ENCODE peak calls at places on chromosomes 7 and 10, in six cellular contexts. Q, C, T, P, Y and M are unnamed samples. For H3K4me1, the result is how much of the 10 kb centered on the place peaks cover.

GRCh38 chr7:12741951-12742575 is 54.6 kb downstream of the ARL4A start:
- DNase-seq in Q (no peak), C (no peak), T (no peak), P (no peak), Y (no peak), M (no peak)

GRCh38 chr7:92768501-92769360 is 67.6 kb downstream of the CDK6 start:
- DNase-seq in Q (no peak), C (peak), T (no peak), P (no peak), Y (no peak), M (no peak)

GRCh38 chr7:103487419-103487818 is 41.4 kb upstream of the SLC26A5 start:
- DNase-seq in Q (no peak), C (no peak), T (no peak), P (no peak), Y (no peak), M (no peak)

GRCh38 chr10:75042292-75042974 is 69.0 kb upstream of the SAMD8 start:
- DNase-seq in Q (peak), C (no peak), T (no peak), P (no peak), Y (no peak), M (peak)

GRCh38 chr10:29132821-29133156 is 156.1 kb upstream of the LYZL1 start:
- DNase-seq in Q (no peak), C (no peak), T (no peak), P (no peak), Y (no peak), M (no peak)

GRCh38 chr7:28130277-28130676 is 50.3 kb downstream of the JAZF1 start:
- DNase-seq in Q (no peak), C (no peak), T (no peak), P (no peak), Y (no peak), M (no peak)

GRCh38 chr7:146096994-146097393 is 19.6 kb upstream of the CNTNAP2 start:
- DNase-seq in Q (no peak), C (no peak), T (no peak), P (peak), Y (no peak), M (no peak)

GRCh38 chr10:29559996-29560395 is 74.8 kb downstream of the SVIL start:
- DNase-seq in Q (no peak), C (no peak), T (no peak), P (no peak), Y (no peak), M (no peak)

GRCh38 chr7:105189859-105190492 is 176.0 kb downstream of the KMT2E start:
- DNase-seq in Q (no peak), C (no peak), T (no peak), P (no peak), Y (no peak), M (peak)

GRCh38 chr10:119502214-119502613 is 40.3 kb downstream of the RGS10 start:
- DNase-seq in Q (no peak), C (peak), T (no peak), P (no peak), Y (no peak), M (no peak)

GRCh38 chr7:139777304-139777890 is 401 bp downstream of the HIPK2 start:
- DNase-seq in Q (peak), C (peak), T (peak), P (no peak), Y (peak), M (peak)

GRCh38 chr10:8245131-8246117 is 190.9 kb downstream of the GATA3 start:
- DNase-seq in Q (no peak), C (no peak), T (no peak), P (no peak), Y (no peak), M (no peak)

GRCh38 chr7:92714767-92715166 is 121.6 kb downstream of the CDK6 start:
- DNase-seq in Q (no peak), C (no peak), T (no peak), P (no peak), Y (no peak), M (no peak)

GRCh38 chr7:834277-834676 is 2.0 kb downstream of the SUN1 start:
- DNase-seq in Q (no peak), C (no peak), T (no peak), P (no peak), Y (no peak), M (no peak)

GRCh38 chr10:75057680-75058079 is 53.8 kb upstream of the SAMD8 start:
- DNase-seq in Q (no peak), C (no peak), T (no peak), P (no peak), Y (no peak), M (no peak)

GRCh38 chr7:130995252-130996081 is 261.5 kb upstream of the KLF14 start:
- DNase-seq in Q (no peak), C (no peak), T (no peak), P (no peak), Y (no peak), M (no peak)

GRCh38 chr7:151579642-151580041 is 59.9 kb upstream of the RHEB start:
- DNase-seq in Q (no peak), C (no peak), T (no peak), P (no peak), Y (no peak), M (no peak)

GRCh38 chr10:72026251-72026650 is 62.1 kb downstream of the CHST3 start:
- DNase-seq in Q (no peak), C (no peak), T (no peak), P (no peak), Y (no peak), M (no peak)

GRCh38 chr7:121078701-121079227 is 90.3 kb downstream of the CPED1 start:
- DNase-seq in Q (no peak), C (no peak), T (no peak), P (no peak), Y (no peak), M (no peak)

GRCh38 chr10:110764378-110764777 is 107.3 kb upstream of the PDCD4 start:
- DNase-seq in Q (no peak), C (no peak), T (no peak), P (no peak), Y (no peak), M (peak)

GRCh38 chr10:89147256-89147655 is 59.9 kb downstream of the CH25H start:
- DNase-seq in Q (no peak), C (no peak), T (no peak), P (no peak), Y (no peak), M (no peak)

DNA sequence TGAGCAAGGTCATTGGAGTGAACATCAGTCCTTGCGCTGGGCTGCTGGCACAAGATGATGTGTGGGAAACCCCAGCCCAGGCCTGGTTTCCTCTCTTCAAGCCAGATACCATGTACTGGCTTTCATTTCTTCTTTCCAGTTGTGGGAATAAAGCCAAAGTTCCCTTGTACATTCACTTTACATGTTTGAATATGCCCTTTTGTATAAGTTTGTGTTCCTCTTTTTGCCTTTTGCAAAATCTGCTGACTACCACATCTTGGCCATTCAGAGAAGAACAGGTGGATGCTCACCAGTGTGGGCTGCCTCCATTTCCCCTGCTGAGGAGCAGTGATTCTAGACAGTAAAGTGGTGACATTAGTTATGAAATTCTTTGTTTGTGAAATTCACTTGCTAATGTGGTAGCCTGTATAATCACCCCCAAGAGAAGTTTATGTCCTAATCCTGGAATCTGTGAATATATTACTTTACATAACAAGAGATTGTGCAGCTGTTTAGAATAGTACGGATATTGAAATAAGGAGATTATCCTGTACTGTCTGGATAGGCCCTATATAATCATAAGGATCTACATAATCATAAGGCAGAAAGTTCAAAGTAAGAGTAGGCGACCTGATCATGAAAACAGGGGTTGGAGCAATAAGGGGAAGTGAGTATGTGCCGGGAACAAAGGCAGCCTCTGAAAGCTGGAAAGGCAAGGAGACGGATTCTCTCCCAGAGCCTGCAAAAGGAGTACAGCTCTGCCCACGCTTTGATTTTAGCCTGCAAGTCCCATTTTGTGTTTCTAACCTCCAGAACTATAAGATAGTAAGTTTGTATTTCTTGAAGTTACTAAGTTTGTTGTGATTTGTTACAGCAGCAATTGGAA is 18.8 kb upstream of the AOAH start:
- DNase-seq in Q (no peak), C (no peak), T (no peak), P (no peak), Y (peak), M (no peak)
- H3K4me1 ChIP-seq in Q (under half), C (under half), T (under half), P (under half), Y (under half), M (under half)

GRCh38 chr7:122790558-122790957 is 87.8 kb upstream of the RNF148 start:
- DNase-seq in Q (no peak), C (no peak), T (no peak), P (no peak), Y (no peak), M (no peak)
- TF ChIP-seq CTCF in Q (no peak), C (no peak), T (no peak), P (no peak), Y (no peak), M (no peak)

DNA sequence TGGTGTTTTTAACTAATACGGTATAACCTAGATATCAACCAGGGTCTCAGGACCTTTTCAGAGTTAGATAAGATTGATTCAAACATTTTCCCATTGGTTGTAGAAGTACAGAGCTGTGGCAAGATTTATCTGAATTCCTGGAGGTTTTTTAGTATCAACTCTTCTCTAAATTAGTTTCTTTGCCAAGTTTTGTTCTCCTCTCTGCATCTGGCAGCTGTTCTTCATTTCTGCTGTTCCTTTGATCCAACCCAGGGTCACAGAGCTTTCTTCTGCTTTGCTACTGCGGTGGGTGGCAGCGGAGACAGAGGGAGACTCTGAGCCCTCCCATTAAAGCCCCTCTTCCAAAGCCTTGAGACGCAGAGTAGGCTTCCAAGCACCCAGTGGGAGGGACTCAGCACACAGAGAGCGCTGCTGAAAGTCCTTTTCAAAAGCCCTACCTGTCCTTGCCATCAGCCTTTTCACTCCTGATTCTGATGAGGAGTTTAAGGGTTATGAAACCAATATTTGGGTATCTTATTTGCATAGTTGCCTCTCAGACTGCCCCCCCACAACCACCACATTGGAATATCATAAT is 146.3 kb upstream of the EEPD1 start:
- DNase-seq in Q (no peak), C (no peak), T (no peak), P (no peak), Y (no peak), M (no peak)
- H3K27ac ChIP-seq in Q (no peak), C (no peak), T (no peak), P (no peak), Y (no peak), M (no peak)

GRCh38 chr7:129784783-129785456 is 167.8 kb downstream of the UBE2H start:
- DNase-seq in Q (no peak), C (peak), T (no peak), P (no peak), Y (no peak), M (no peak)
- H3K4me1 ChIP-seq in Q (under half), C (under half), T (under half), P (under half), Y (half or more), M (under half)

GRCh38 chr10:24575462-24576002 is 148.2 kb downstream of the ARHGAP21 start:
- DNase-seq in Q (no peak), C (no peak), T (no peak), P (no peak), Y (no peak), M (no peak)

GRCh38 chr10:24571870-24572450 is 151.7 kb downstream of the ARHGAP21 start:
- DNase-seq in Q (no peak), C (no peak), T (no peak), P (no peak), Y (no peak), M (no peak)

GRCh38 chr10:24570658-24571426 is 152.8 kb downstream of the ARHGAP21 start:
- DNase-seq in Q (no peak), C (no peak), T (no peak), P (no peak), Y (no peak), M (no peak)

GRCh38 chr10:24574161-24574560 is 149.5 kb downstream of the ARHGAP21 start:
- DNase-seq in Q (no peak), C (no peak), T (no peak), P (no peak), Y (no peak), M (no peak)

DNA sequence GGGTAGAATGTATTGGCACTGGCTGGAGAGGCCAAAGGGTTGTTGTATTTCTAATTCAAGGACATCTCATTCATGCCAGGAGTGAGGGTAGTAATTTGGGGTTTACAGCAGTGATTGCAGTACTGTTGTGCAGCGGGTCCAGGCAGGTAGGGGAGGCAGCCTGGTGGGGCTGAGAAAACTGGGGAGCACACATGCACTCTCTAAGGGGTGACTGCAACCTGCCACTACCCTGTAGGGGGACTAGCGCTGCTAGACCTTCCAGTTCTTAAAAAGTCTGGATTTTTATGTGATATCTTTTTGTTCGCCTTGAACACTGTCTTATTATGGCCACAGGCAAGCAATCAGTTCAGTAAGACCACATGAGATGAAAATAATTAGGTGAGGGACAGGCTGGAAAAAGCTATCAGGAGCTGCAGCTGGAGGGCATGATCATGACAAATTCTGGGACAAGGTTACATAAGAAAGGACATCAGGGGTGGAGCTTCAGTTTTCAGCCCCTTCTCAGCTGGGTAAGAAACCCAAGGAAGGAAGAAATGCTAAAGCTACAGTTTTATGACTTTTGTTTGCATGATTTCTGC is 149.0 kb downstream of the ARHGAP21 start:
- DNase-seq in Q (no peak), C (no peak), T (no peak), P (no peak), Y (no peak), M (no peak)
- TF ChIP-seq CTCF in Q (no peak), C (no peak), T (no peak), P (peak), Y (no peak), M (no peak)

GRCh38 chr7:95628831-95629439 is 32.6 kb upstream of the PDK4 start:
- DNase-seq in Q (no peak), C (no peak), T (no peak), P (no peak), Y (no peak), M (no peak)
- H3K27ac ChIP-seq in Q (no peak), C (no peak), T (no peak), P (no peak), Y (peak), M (peak)

GRCh38 chr10:103449208-103450144 is 2.7 kb downstream of the CALHM2 start:
- DNase-seq in Q (no peak), C (no peak), T (no peak), P (no peak), Y (peak), M (no peak)
- H3K4me1 ChIP-seq in Q (under half), C (under half), T (under half), P (under half), Y (half or more), M (under half)

GRCh38 chr7:129213828-129214227 is 11.0 kb upstream of the AHCYL2 start:
- DNase-seq in Q (no peak), C (peak), T (no peak), P (peak), Y (no peak), M (no peak)
- TF ChIP-seq CTCF in Q (no peak), C (peak), T (no peak), P (peak), Y (no peak), M (no peak)